ENCODE peak calls at places on chromosomes 12 and 14, in four cellular contexts. O is kidney glomerular epithelial cell; A is Calu3; B is activated naive CD4-positive, alpha-beta T cell. Q is an unnamed sample.

GRCh38 chr14:37580146-37580545 is 14.9 kb downstream of the FOXA1 start:
- DNase-seq in A (no peak), B (no peak), O (no peak), Q (no peak)

GRCh38 chr12:6868211-6869048 is 1.1 kb downstream of the TPI1 start:
- DNase-seq in A (no peak), B (no peak), O (peak; percentile 25), Q (peak; percentile 40)

GRCh38 chr14:54267172-54267571 is 129.6 kb upstream of the CDKN3 start:
- DNase-seq in O (no peak), B (no peak), A (no peak), Q (no peak)

GRCh38 chr14:93898731-93899130 is 28.4 kb upstream of the FAM181A start:
- DNase-seq in O (no peak), A (no peak), B (no peak), Q (no peak)

GRCh38 chr12:94783343-94783742 is 133.0 kb upstream of the TMCC3 start:
- DNase-seq in O (no peak), A (no peak), B (no peak), Q (no peak)

GRCh38 chr12:21155517-21156351 is 24.7 kb downstream of the SLCO1B1 start:
- DNase-seq in A (no peak), O (no peak), B (no peak), Q (no peak)

GRCh38 chr12:58425481-58426392 is 484.4 kb downstream of the ATP23 start:
- DNase-seq in A (peak; percentile 62), B (no peak), O (peak; percentile 99), Q (peak; percentile 92)

GRCh38 chr14:100573009-100573756 is 14.0 kb downstream of the BEGAIN start:
- DNase-seq in B (no peak), O (no peak), A (no peak), Q (no peak)

GRCh38 chr12:92210062-92210461 is 64.4 kb upstream of the BTG1 start:
- DNase-seq in B (no peak), O (no peak), A (no peak), Q (no peak)

GRCh38 chr14:61185534-61185933 is 95.6 kb downstream of the TMEM30B start:
- DNase-seq in B (no peak), O (no peak), A (no peak), Q (no peak)

GRCh38 chr12:77062846-77063461 is 2.4 kb downstream of the E2F7 start:
- DNase-seq in B (no peak), O (no peak), A (peak; percentile 76), Q (peak; percentile 79)

GRCh38 chr12:132500137-132500855 is 10.3 kb downstream of the FBRSL1 start:
- DNase-seq in O (no peak), A (no peak), B (no peak), Q (no peak)

GRCh38 chr14:60002819-60003492 is 83.0 kb downstream of the LRRC9 start:
- DNase-seq in B (no peak), O (no peak), A (no peak), Q (no peak)

GRCh38 chr12:94872671-94873367 is 130.7 kb downstream of the NDUFA12 start:
- DNase-seq in O (no peak), A (peak; percentile 17), B (no peak), Q (no peak)

GRCh38 chr14:77570706-77571293 is 45.6 kb downstream of the SPTLC2 start:
- DNase-seq in B (no peak), O (no peak), A (no peak), Q (no peak)

GRCh38 chr12:70074510-70074909 is 168.7 kb upstream of the CNOT2 start:
- DNase-seq in A (peak; percentile 28), B (no peak), O (no peak), Q (no peak)

GRCh38 chr12:16120027-16120426 is 157.5 kb downstream of the SLC15A5 start:
- DNase-seq in O (no peak), A (no peak), B (no peak), Q (no peak)

GRCh38 chr14:69845787-69846186 is 33.4 kb upstream of the SMOC1 start:
- DNase-seq in A (no peak), O (peak; percentile 30), B (no peak), Q (peak; percentile 20)